ENCODE peak calls at places on chromosomes 1 and 21, in four cellular contexts. U is nephron progenitor cell, F is NCI-H510A, Z is Calu3. T is an unnamed sample.
A peak's percentile ranks its signal among the peaks of the same experiment; 100 is the strongest.

GRCh38 chr1:32917521-32917920 is 16.3 kb upstream of the TMEM54 start:
- DNase-seq in U (no peak), F (no peak), Z (no peak), T (no peak)

GRCh38 chr1:55400560-55400959 is 185.4 kb upstream of the USP24 start:
- DNase-seq in U (no peak), F (no peak), Z (no peak), T (no peak)

GRCh38 chr1:234326493-234327366 is 46.5 kb upstream of the COA6 start:
- DNase-seq in U (peak; percentile 77), F (no peak), Z (peak; percentile 79), T (peak; percentile 60)

GRCh38 chr21:45251635-45252447 is 35.9 kb downstream of the POFUT2 start:
- DNase-seq in U (no peak), F (no peak), Z (no peak), T (no peak)

GRCh38 chr1:174713796-174714195 is 266.0 kb downstream of the GPR52 start:
- DNase-seq in U (no peak), F (no peak), Z (no peak), T (no peak)

GRCh38 chr1:6743189-6744101 is 41.8 kb upstream of the CAMTA1 start:
- DNase-seq in U (peak; percentile 14), F (no peak), Z (peak; percentile 40), T (peak; percentile 75)

GRCh38 chr21:46065993-46066842 is 31.7 kb upstream of the COL6A2 start:
- DNase-seq in U (no peak), F (no peak), Z (no peak), T (no peak)

GRCh38 chr21:38930838-38931237 is 125.1 kb downstream of the ETS2 start:
- DNase-seq in U (no peak), F (no peak), Z (no peak), T (no peak)

GRCh38 chr1:84174051-84174556 is 30.0 kb downstream of the PRKACB start:
- DNase-seq in U (no peak), F (no peak), Z (peak; percentile 29), T (peak; percentile 83)

GRCh38 chr1:219692981-219693380 is 80.1 kb upstream of the ZC3H11B start:
- DNase-seq in U (no peak), F (no peak), Z (no peak), T (no peak)

GRCh38 chr1:94986783-94987182 is 59.9 kb upstream of the CNN3 start:
- DNase-seq in U (no peak), F (no peak), Z (no peak), T (peak; percentile 22)

GRCh38 chr1:184843732-184844495 is 89.3 kb upstream of the EDEM3 start:
- DNase-seq in U (no peak), F (no peak), Z (no peak), T (no peak)

GRCh38 chr1:52152572-52152971 is 10.7 kb downstream of the ZFYVE9 start:
- DNase-seq in U (no peak), F (no peak), Z (no peak), T (no peak)

GRCh38 chr1:3016641-3017439 is 4.4 kb upstream of the ACTRT2 start:
- DNase-seq in U (no peak), F (no peak), Z (no peak), T (no peak)

GRCh38 chr1:169240449-169241242 is 127.0 kb downstream of the NME7 start:
- DNase-seq in U (no peak), F (no peak), Z (no peak), T (peak; percentile 25)

GRCh38 chr1:28091043-28091781 is 2.8 kb upstream of the EYA3 start:
- DNase-seq in U (peak; percentile 74), F (peak; percentile 48), Z (peak; percentile 84), T (peak; percentile 65)

T was measured in ACHN.